ENCODE peak calls at places on chromosomes 4 and X, in seven cellular contexts. One of them, this sample, is unnamed.

GRCh38 chr4:135354876-135355275 is 1153.3 kb upstream of the PABPC4L start:
- DNase-seq in activated T-cell treated with anti-CD3 and anti-CD28 coated beads, Interleukin-2, amount 50 U/mL, for 72 hours: no peak
- DNase-seq in T1000: no peak
- DNase-seq in GM03348: no peak
- DNase-seq in iPS-NIHi11: no peak
- DNase-seq in activated CD4-positive, CD25-positive, alpha-beta regulatory T cell treated with anti-CD3 and anti-CD28 coated beads, Interleukin-2, amount 50 U/mL, for 72 hours: no peak
- DNase-seq in WTC11: no peak
- DNase-seq in this sample: no peak

GRCh38 chr4:30536231-30536630 is 183.9 kb upstream of the PCDH7 start:
- DNase-seq in activated T-cell treated with anti-CD3 and anti-CD28 coated beads, Interleukin-2, amount 50 U/mL, for 72 hours: no peak
- DNase-seq in T1000: no peak
- DNase-seq in GM03348: no peak
- DNase-seq in iPS-NIHi11: no peak
- DNase-seq in activated CD4-positive, CD25-positive, alpha-beta regulatory T cell treated with anti-CD3 and anti-CD28 coated beads, Interleukin-2, amount 50 U/mL, for 72 hours: no peak
- DNase-seq in WTC11: no peak
- DNase-seq in this sample: no peak

GRCh38 chr4:172725581-172725980 is 443.0 kb upstream of the GALNT7 start:
- DNase-seq in activated T-cell treated with anti-CD3 and anti-CD28 coated beads, Interleukin-2, amount 50 U/mL, for 72 hours: no peak
- DNase-seq in T1000: no peak
- DNase-seq in GM03348: no peak
- DNase-seq in iPS-NIHi11: no peak
- DNase-seq in activated CD4-positive, CD25-positive, alpha-beta regulatory T cell treated with anti-CD3 and anti-CD28 coated beads, Interleukin-2, amount 50 U/mL, for 72 hours: no peak
- DNase-seq in WTC11: no peak
- DNase-seq in this sample: no peak

GRCh38 chr4:68683034-68683433 is 12.6 kb upstream of the UGT2B15 start:
- DNase-seq in activated T-cell treated with anti-CD3 and anti-CD28 coated beads, Interleukin-2, amount 50 U/mL, for 72 hours: no peak
- DNase-seq in T1000: no peak
- DNase-seq in GM03348: no peak
- DNase-seq in iPS-NIHi11: no peak
- DNase-seq in activated CD4-positive, CD25-positive, alpha-beta regulatory T cell treated with anti-CD3 and anti-CD28 coated beads, Interleukin-2, amount 50 U/mL, for 72 hours: no peak
- DNase-seq in WTC11: no peak
- DNase-seq in this sample: no peak

GRCh38 chr4:84965558-84966381 is 720 bp downstream of the WDFY3 start:
- DNase-seq in activated T-cell treated with anti-CD3 and anti-CD28 coated beads, Interleukin-2, amount 50 U/mL, for 72 hours: peak; percentile 3
- DNase-seq in T1000: peak; percentile 31
- DNase-seq in GM03348: peak; percentile 81
- DNase-seq in iPS-NIHi11: peak; percentile 83
- DNase-seq in activated CD4-positive, CD25-positive, alpha-beta regulatory T cell treated with anti-CD3 and anti-CD28 coated beads, Interleukin-2, amount 50 U/mL, for 72 hours: no peak
- DNase-seq in WTC11: peak; percentile 69
- DNase-seq in this sample: peak; percentile 9

GRCh38 chr4:29320947-29321583 is 1399.1 kb upstream of the PCDH7 start:
- DNase-seq in activated T-cell treated with anti-CD3 and anti-CD28 coated beads, Interleukin-2, amount 50 U/mL, for 72 hours: no peak
- DNase-seq in T1000: no peak
- DNase-seq in GM03348: no peak
- DNase-seq in iPS-NIHi11: no peak
- DNase-seq in activated CD4-positive, CD25-positive, alpha-beta regulatory T cell treated with anti-CD3 and anti-CD28 coated beads, Interleukin-2, amount 50 U/mL, for 72 hours: no peak
- DNase-seq in WTC11: no peak
- DNase-seq in this sample: no peak

GRCh38 chrX:5810636-5811035 is 418.0 kb downstream of the NLGN4X start:
- DNase-seq in activated T-cell treated with anti-CD3 and anti-CD28 coated beads, Interleukin-2, amount 50 U/mL, for 72 hours: no peak
- DNase-seq in T1000: no peak
- DNase-seq in GM03348: no peak
- DNase-seq in iPS-NIHi11: no peak
- DNase-seq in activated CD4-positive, CD25-positive, alpha-beta regulatory T cell treated with anti-CD3 and anti-CD28 coated beads, Interleukin-2, amount 50 U/mL, for 72 hours: no peak
- DNase-seq in WTC11: no peak
- DNase-seq in this sample: no peak

GRCh38 chr4:72496119-72496518 is 72.9 kb downstream of the ADAMTS3 start:
- DNase-seq in activated T-cell treated with anti-CD3 and anti-CD28 coated beads, Interleukin-2, amount 50 U/mL, for 72 hours: no peak
- DNase-seq in T1000: no peak
- DNase-seq in GM03348: peak; percentile 11
- DNase-seq in iPS-NIHi11: no peak
- DNase-seq in activated CD4-positive, CD25-positive, alpha-beta regulatory T cell treated with anti-CD3 and anti-CD28 coated beads, Interleukin-2, amount 50 U/mL, for 72 hours: no peak
- DNase-seq in WTC11: no peak
- DNase-seq in this sample: no peak

GRCh38 chrX:16268206-16268605 is 100.9 kb downstream of the MAGEB17 start:
- DNase-seq in activated T-cell treated with anti-CD3 and anti-CD28 coated beads, Interleukin-2, amount 50 U/mL, for 72 hours: no peak
- DNase-seq in T1000: no peak
- DNase-seq in GM03348: no peak
- DNase-seq in iPS-NIHi11: no peak
- DNase-seq in activated CD4-positive, CD25-positive, alpha-beta regulatory T cell treated with anti-CD3 and anti-CD28 coated beads, Interleukin-2, amount 50 U/mL, for 72 hours: no peak
- DNase-seq in WTC11: no peak
- DNase-seq in this sample: no peak

GRCh38 chr4:3486556-3487270 is 23.6 kb downstream of the DOK7 start:
- DNase-seq in activated T-cell treated with anti-CD3 and anti-CD28 coated beads, Interleukin-2, amount 50 U/mL, for 72 hours: no peak
- DNase-seq in T1000: no peak
- DNase-seq in GM03348: no peak
- DNase-seq in iPS-NIHi11: no peak
- DNase-seq in activated CD4-positive, CD25-positive, alpha-beta regulatory T cell treated with anti-CD3 and anti-CD28 coated beads, Interleukin-2, amount 50 U/mL, for 72 hours: no peak
- DNase-seq in WTC11: no peak
- DNase-seq in this sample: no peak

This sample was measured in GM10248.